ENCODE peak calls at places on chromosomes 12 and 14, in five cellular contexts. A is sigmoid colon, O is breast epithelium, C is Panc1, K is GM23338. N is an unnamed sample.

GRCh38 chr12:104957388-104958008 is 592 bp downstream of the SLC41A2 start:
- DNase-seq in O (no peak), K (peak), C (no peak), A (peak), N (peak)

GRCh38 chr12:80702889-80703605 is 4.4 kb upstream of the MYF6 start:
- DNase-seq in C (no peak), K (peak), A (no peak), O (no peak), N (no peak)

GRCh38 chr12:11059784-11060183 is 2.3 kb downstream of the TAS2R46 start:
- DNase-seq in K (no peak), C (no peak), A (no peak), O (no peak), N (no peak)

GRCh38 chr14:31582286-31582691 is 21.1 kb downstream of the NUBPL start:
- DNase-seq in C (no peak), O (no peak), A (no peak), K (no peak), N (no peak)

GRCh38 chr14:74557691-74558090 is 54.3 kb downstream of the LTBP2 start:
- DNase-seq in A (no peak), O (no peak), C (no peak), K (no peak), N (no peak)

GRCh38 chr14:73236752-73237218 is 521 bp upstream of the PAPLN start:
- DNase-seq in A (no peak), O (no peak), K (peak), C (no peak), N (no peak)

GRCh38 chr12:11482955-11483354 is 87.6 kb upstream of the PRB2 start:
- DNase-seq in O (no peak), K (no peak), A (no peak), C (no peak), N (no peak)

GRCh38 chr12:118371354-118372282 is 1.1 kb downstream of the TAOK3 start:
- DNase-seq in O (no peak), C (no peak), K (peak), A (peak), N (no peak)

GRCh38 chr12:27595231-27595642 is 71.2 kb downstream of the PPFIBP1 start:
- DNase-seq in C (no peak), A (peak), O (no peak), K (peak), N (no peak)

GRCh38 chr12:10186299-10186698 is 7.5 kb downstream of the TMEM52B start:
- DNase-seq in K (no peak), C (no peak), A (peak), O (no peak), N (no peak)

GRCh38 chr14:93163570-93163969 is 21.1 kb downstream of the MOAP1 start:
- DNase-seq in O (no peak), K (no peak), A (no peak), C (no peak), N (no peak)

GRCh38 chr12:49887536-49888401 is 15.9 kb downstream of the FAIM2 start:
- DNase-seq in C (no peak), A (peak), O (peak), K (no peak), N (no peak)

GRCh38 chr14:76958975-76959710 is 69.4 kb downstream of the IRF2BPL start:
- DNase-seq in C (no peak), K (no peak), A (peak), O (no peak), N (no peak)

GRCh38 chr12:29316772-29317171 is 64.2 kb downstream of the ERGIC2 start:
- DNase-seq in C (no peak), O (no peak), A (no peak), K (peak), N (no peak)

GRCh38 chr14:104115691-104116543 is 22.5 kb upstream of the KIF26A start:
- DNase-seq in O (peak), K (no peak), C (no peak), A (no peak), N (no peak)

GRCh38 chr14:61257469-61258057 is 23.6 kb downstream of the TMEM30B start:
- DNase-seq in A (no peak), C (no peak), O (no peak), K (no peak), N (no peak)

GRCh38 chr12:78778339-78778738 is 86.2 kb upstream of the SYT1 start:
- DNase-seq in O (no peak), K (no peak), A (no peak), C (no peak), N (no peak)

GRCh38 chr14:99936056-99936455 is 129.2 kb upstream of the EVL start:
- DNase-seq in C (no peak), O (no peak), A (no peak), K (no peak), N (no peak)

GRCh38 chr14:100192250-100192671 is 32.8 kb upstream of the DEGS2 start:
- DNase-seq in K (no peak), A (peak), C (no peak), O (no peak), N (no peak)

GRCh38 chr14:64864258-64864657 is 15.4 kb downstream of the SPTB start:
- DNase-seq in C (no peak), K (no peak), A (no peak), O (no peak), N (no peak)

GRCh38 chr12:4089147-4089606 is 184.4 kb upstream of the CCND2 start:
- DNase-seq in O (no peak), K (peak), A (no peak), C (no peak), N (no peak)

GRCh38 chr12:110600254-110600653 is 13.7 kb upstream of the TCTN1 start:
- DNase-seq in O (no peak), A (no peak), C (no peak), K (peak), N (no peak)

GRCh38 chr14:102086346-102086971 is 385 bp downstream of the HSP90AA1 start:
- DNase-seq in A (peak), K (peak), O (no peak), C (no peak), N (no peak)

GRCh38 chr12:58414398-58414871 is 473.1 kb downstream of the ATP23 start:
- DNase-seq in A (no peak), C (no peak), O (no peak), K (no peak), N (no peak)

GRCh38 chr12:8886515-8887284 is 27.6 kb upstream of the PHC1 start:
- DNase-seq in A (no peak), C (no peak), K (no peak), O (no peak), N (no peak)

GRCh38 chr12:120388711-120389431 is 19.9 kb upstream of the MSI1 start:
- DNase-seq in C (no peak), A (no peak), K (peak), O (no peak), N (no peak)

GRCh38 chr12:49636979-49637378 is 13.6 kb downstream of the PRPF40B start:
- DNase-seq in O (no peak), K (peak), A (peak), C (no peak), N (peak)

GRCh38 chr14:21913759-21914158 is 240.1 kb upstream of the OR4E1 start:
- DNase-seq in C (no peak), A (no peak), K (peak), O (no peak), N (no peak)

GRCh38 chr14:59107819-59108218 is 80.6 kb upstream of the DAAM1 start:
- DNase-seq in O (no peak), C (no peak), K (no peak), A (no peak), N (no peak)

GRCh38 chr12:120720234-120720968 is 5.2 kb upstream of the ACADS start:
- DNase-seq in C (no peak), K (no peak), O (no peak), A (peak), N (no peak)

GRCh38 chr14:73634333-73634833 is 10.4 kb upstream of the DNAL1 start:
- DNase-seq in K (peak), O (no peak), C (no peak), A (peak), N (peak)

DNA sequence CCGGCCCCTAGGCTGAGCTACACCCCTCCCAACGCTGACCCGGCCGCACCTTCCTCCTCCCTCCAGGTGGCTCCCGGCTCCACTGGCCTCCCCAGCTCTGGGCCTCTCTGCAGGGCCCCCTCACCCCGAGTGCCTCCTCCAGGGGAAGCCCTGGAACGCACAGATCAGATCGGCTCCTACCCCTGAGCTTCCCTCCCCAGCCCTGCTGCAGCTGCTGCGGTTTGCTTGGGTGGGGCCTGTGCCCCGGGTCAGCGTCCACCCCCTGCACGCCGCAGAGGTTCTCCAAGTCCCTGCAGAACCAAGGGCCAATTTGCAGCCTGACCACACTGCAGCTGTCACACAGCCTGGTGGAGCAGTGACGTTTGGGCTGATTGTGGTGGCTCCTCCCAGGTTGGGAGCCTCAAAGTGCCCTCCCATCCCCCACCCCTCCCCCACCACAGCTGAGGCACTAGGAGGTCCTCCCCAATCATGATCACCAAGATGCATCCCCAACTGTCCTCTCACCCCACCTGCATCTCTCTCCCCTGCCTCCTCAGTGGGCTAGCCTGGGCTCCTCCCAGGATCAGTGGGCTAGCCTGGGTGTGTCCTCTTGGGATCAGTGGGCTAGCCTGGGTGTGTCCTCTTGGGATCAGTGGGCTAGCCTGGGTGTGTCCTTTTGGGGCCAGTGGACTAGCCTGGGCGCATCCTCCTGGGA is 12.8 kb upstream of the FBRSL1 start:
- DNase-seq in C (no peak), O (no peak), K (no peak), A (no peak), N (no peak)
- TF ChIP-seq POLR2AphosphoS5 in C (no peak), O (no peak), K (no peak), A (no peak), N (no peak)

DNA sequence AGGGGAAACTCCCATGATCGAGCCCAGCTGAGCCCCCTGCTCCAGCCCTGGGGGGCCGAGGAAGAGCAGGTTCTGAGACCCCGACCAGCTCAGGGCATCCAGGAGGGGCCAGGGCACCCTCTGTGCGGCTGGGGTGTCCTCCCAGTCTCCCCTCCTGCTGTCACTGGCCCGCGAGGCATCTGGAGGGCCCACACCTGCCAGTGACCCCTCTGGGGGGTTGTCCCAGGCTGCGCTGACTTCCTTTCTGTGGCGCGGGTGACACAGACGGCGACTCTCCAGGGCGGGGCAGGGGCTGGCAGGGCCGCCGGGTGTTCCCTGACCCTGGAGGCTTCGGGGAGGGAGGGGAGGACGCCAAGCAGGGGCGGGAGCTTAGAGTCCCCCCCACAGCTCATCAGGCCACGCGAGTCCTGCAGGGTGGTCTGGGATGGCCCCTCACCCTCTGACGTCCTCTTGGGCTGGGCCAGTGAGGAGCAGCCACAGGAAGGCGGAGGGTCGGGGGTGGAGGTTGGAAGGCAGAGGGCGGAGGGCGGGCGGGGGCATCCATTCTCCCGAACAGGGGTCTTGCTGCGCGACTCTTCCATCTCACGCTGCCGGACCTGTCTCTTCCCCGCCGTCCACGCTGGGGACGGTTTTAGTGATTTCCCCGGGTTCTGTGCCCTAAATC is 38.6 kb upstream of the FBRSL1 start:
- DNase-seq in K (no peak), A (no peak), C (no peak), O (no peak), N (no peak)
- TF ChIP-seq POLR2AphosphoS5 in K (no peak), A (no peak), C (no peak), O (no peak), N (no peak)

GRCh38 chr12:19630536-19630935 is 191.2 kb downstream of the AEBP2 start:
- DNase-seq in O (no peak), K (no peak), C (no peak), A (no peak), N (no peak)
- TF ChIP-seq POLR2AphosphoS5 in O (no peak), K (no peak), C (no peak), A (no peak), N (no peak)

GRCh38 chr12:41992692-41993215 is 151.9 kb downstream of the GXYLT1 start:
- DNase-seq in O (no peak), K (no peak), A (no peak), C (no peak), N (no peak)
- TF ChIP-seq POLR2AphosphoS5 in O (no peak), K (no peak), A (no peak), C (no peak), N (no peak)

GRCh38 chr12:108629156-108629555 is 4.5 kb downstream of the SELPLG start:
- DNase-seq in K (no peak), A (no peak), C (no peak), O (no peak), N (no peak)

GRCh38 chr12:108627134-108627920 is 6.4 kb downstream of the SELPLG start:
- DNase-seq in K (no peak), O (no peak), A (no peak), C (no peak), N (no peak)

GRCh38 chr12:108630481-108631207 is 3.0 kb downstream of the SELPLG start:
- DNase-seq in C (no peak), K (no peak), O (no peak), A (no peak), N (no peak)

GRCh38 chr12:108633081-108633533 is 587 bp downstream of the SELPLG start:
- DNase-seq in K (no peak), A (peak), C (no peak), O (no peak), N (no peak)

DNA sequence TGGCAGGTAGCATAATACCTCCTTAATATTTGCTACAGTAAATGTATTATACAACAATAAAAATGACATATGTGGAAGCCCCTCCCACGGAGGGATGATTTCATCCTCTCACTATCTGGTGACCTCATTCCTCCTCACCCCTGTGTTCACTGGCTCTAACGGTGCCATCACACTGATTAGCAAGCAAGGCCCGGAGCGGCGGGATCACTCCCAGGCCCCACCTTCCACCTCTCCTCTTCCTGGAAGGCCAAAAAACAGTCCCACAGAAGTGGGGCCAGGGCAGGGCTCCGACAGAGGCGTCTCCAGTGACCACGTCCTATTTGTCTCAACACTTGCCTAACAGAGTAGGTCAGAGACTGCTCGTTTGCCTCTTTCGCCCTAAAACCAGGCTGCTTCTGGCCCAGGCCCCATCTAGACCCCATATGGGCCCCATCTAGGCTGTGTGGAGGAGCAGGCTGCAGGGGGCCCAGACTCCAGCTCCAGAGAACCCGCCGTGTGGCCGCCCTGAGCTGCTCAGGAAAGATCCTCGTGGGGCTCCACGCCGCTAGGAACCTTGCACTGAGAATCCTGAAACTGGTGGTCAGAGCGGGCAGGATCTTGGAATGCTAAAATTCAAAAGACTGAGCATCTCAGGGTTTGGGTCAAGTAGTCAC is 3.7 kb downstream of the SELPLG start:
- DNase-seq in O (no peak), C (no peak), A (no peak), K (no peak), N (no peak)
- TF ChIP-seq POLR2AphosphoS5 in O (no peak), C (no peak), A (no peak), K (no peak), N (no peak)

N was measured in GM12891.